ENCODE peak calls at places on chromosomes 11 and 22, in five cellular contexts. J is psoas muscle, I is Caco-2, N is brain microvascular endothelial cell, B is HFF-Myc. K is an unnamed sample.

GRCh38 chr11:10483584-10483983 is 28.5 kb downstream of the AMPD3 start:
- DNase-seq in N (no peak), B (no peak), I (no peak), J (no peak), K (no peak)

GRCh38 chr11:120610101-120610500 is 98.6 kb downstream of the GRIK4 start:
- DNase-seq in B (no peak), I (no peak), J (no peak), N (no peak), K (no peak)

GRCh38 chr11:288328-289144 is at the start of gene PGGHG:
- DNase-seq in J (peak), N (no peak), I (peak), B (no peak), K (no peak)

GRCh38 chr11:96448225-96448624 is 58.4 kb downstream of the JRKL start:
- DNase-seq in B (no peak), I (no peak), N (no peak), J (no peak), K (no peak)

GRCh38 chr11:45402049-45402630 is 116.0 kb upstream of the SYT13 start:
- DNase-seq in I (no peak), N (no peak), J (no peak), B (no peak), K (no peak)

GRCh38 chr11:115301029-115301428 is 203.2 kb downstream of the CADM1 start:
- DNase-seq in J (no peak), I (no peak), B (no peak), N (no peak), K (no peak)

GRCh38 chr22:29520851-29521250 is 32.7 kb downstream of the THOC5 start:
- DNase-seq in J (no peak), N (peak), B (peak), I (no peak), K (no peak)

GRCh38 chr11:114053406-114053805 is 6.1 kb upstream of the ZBTB16 start:
- DNase-seq in J (no peak), B (no peak), N (no peak), I (no peak), K (no peak)

GRCh38 chr11:125515102-125515439 is 19.0 kb upstream of the FEZ1 start:
- DNase-seq in N (no peak), J (no peak), B (no peak), I (no peak), K (no peak)

GRCh38 chr11:459511-460220 is 9.6 kb downstream of the PTDSS2 start:
- DNase-seq in J (no peak), I (no peak), B (no peak), N (no peak), K (no peak)

GRCh38 chr11:107018274-107018901 is at the start of gene GUCY1A2:
- DNase-seq in I (no peak), B (no peak), N (no peak), J (peak), K (no peak)

GRCh38 chr22:30036656-30037055 is 43.6 kb upstream of the HORMAD2 start:
- DNase-seq in B (no peak), J (no peak), N (peak), I (no peak), K (no peak)

GRCh38 chr11:128290106-128290840 is 297.1 kb downstream of the ETS1 start:
- DNase-seq in N (peak), B (peak), I (no peak), J (peak), K (peak)

GRCh38 chr11:61280883-61281580 is 14.1 kb downstream of the VWCE start:
- DNase-seq in I (no peak), B (no peak), J (no peak), N (no peak), K (no peak)
- H3K4me3 ChIP-seq in I (no peak), B (no peak), J (no peak), N (no peak), K (no peak)

DNA sequence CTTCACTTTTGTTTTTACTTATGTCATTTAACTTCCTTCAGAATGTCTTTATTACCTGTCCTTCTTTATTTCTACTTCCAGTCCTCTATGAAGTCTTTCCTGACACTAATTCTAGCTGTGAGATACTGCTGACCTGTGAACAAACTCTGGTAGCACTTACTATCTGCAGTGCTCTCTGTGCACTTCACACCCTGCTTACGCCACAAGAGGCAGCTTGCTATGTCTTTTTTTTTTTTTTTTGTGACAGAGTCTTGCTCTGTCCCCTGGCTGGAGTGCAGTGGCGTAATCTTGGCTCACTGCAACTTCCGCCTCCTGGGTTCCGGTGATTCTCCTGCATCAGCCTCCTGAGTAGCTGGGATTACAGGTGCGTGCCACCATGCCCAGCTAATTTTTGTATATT is 10.7 kb downstream of the STIM1 start:
- DNase-seq in J (peak), N (peak), B (no peak), I (peak), K (no peak)
- TF ChIP-seq CTCF in J (no peak), N (no peak), B (no peak), I (peak), K (no peak)

DNA sequence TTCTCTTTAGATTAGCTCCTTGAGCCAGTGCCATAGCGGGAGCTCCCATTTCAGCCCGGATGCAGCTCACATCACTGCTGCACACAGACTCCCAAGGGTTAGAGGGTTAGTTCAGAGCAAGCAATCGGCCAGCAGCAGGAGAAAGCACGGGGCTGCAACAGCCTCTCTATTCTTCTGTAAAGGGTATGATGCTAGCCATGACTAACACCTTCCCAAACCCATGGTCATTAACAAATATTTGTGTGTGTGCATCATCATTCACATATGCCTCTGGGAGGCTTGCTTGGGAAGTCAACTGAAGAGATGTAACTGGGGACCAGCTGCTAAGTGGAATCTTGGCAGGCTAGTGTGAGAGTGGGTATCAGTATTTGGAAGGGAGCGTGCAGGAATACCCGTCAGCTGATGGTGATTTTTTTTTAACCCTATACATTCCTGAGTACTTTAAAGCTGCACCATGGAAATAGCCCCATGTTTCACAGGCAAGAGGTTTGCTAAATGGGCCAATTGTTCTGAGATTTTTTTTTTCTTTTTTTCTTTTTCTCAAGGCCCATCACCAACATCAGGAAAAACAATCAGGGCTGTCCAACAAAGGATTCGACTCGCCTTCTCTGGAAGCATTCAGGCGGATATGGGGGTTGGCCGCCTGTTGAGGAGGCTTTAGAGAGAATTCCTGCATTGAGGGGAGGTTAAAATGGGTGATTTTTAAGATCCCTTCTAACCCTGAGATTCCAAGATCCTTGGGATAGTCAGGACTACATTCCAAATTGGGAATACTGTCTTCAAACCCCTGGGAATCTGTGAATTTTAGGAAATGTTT is 33.2 kb upstream of the CCDC89 start:
- DNase-seq in I (no peak), N (peak), J (peak), B (peak), K (no peak)
- H3K4me3 ChIP-seq in I (no peak), N (peak), J (peak), B (peak), K (no peak)

GRCh38 chr11:68968306-68969255 is 12.2 kb downstream of the MRGPRD start:
- DNase-seq in J (no peak), I (peak), N (no peak), B (no peak), K (no peak)
- TF ChIP-seq CTCF in J (no peak), I (peak), N (peak), B (no peak), K (no peak)

GRCh38 chr11:103682318-103683184 is 353.9 kb upstream of the DDI1 start:
- DNase-seq in J (peak), I (peak), N (peak), B (peak), K (no peak)
- H3K4me3 ChIP-seq in J (no peak), I (no peak), N (no peak), B (no peak), K (no peak)

GRCh38 chr11:100687630-100688395 is 725 bp downstream of the ARHGAP42 start:
- DNase-seq in B (peak), N (peak), J (peak), I (peak), K (peak)
- TF ChIP-seq CTCF in B (peak), N (peak), J (peak), I (peak), K (peak)

GRCh38 chr22:24954114-24954463 is 1.6 kb downstream of the KIAA1671 start:
- DNase-seq in N (no peak), J (no peak), B (no peak), I (peak), K (no peak)
- H3K4me3 ChIP-seq in N (no peak), J (peak), B (no peak), I (peak), K (peak)

DNA sequence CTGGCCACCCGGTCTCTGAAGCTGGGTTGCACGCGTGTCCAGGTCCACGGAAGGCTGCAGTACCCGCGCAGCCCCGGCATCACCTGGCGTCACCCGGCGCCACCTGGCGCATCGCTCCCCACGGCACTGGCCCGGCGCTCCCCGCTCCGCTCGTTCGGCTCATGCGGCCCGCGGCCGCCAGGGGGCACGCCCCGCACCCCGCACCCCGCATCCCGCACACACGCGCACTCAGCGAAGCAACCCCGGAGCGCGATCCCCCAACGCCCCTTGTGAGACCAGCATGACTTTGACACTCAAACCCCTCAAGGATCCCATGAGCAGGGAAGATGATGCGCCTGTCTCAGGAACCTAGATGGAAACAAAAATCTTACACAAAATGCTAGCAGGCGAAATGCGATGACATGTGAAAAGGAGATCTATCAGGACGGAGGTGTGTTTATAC is 11.9 kb downstream of the B3GNT6 start:
- DNase-seq in B (no peak), N (no peak), I (peak), J (no peak), K (no peak)
- TF ChIP-seq CTCF in B (peak), N (peak), I (peak), J (peak), K (peak)